ENCODE peak calls at places on chromosomes 5 and 9, in seven cellular contexts. J is effector memory CD4-positive, alpha-beta T cell; V is right cardiac atrium; Y is uterus; W is CD8-positive, alpha-beta memory T cell; B is stomach; Z is heart right ventricle. S is an unnamed sample.

GRCh38 chr5:128920345-128921215 is 44.7 kb upstream of the SLC27A6 start:
- DNase-seq in J (no peak), V (no peak), Y (no peak), B (no peak), Z (no peak), W (no peak), S (no peak)

GRCh38 chr9:120445974-120446373 is 134.0 kb downstream of the CDK5RAP2 start:
- DNase-seq in Z (no peak), J (no peak), V (no peak), B (no peak), W (no peak), Y (no peak), S (no peak)

GRCh38 chr5:111954516-111955337 is 197.7 kb upstream of the NREP start:
- DNase-seq in Y (no peak), W (no peak), Z (no peak), B (no peak), V (no peak), J (no peak), S (no peak)

GRCh38 chr5:145586664-145587307 is 248.4 kb downstream of the PRELID2 start:
- DNase-seq in Y (no peak), V (no peak), B (no peak), W (no peak), Z (no peak), J (no peak), S (no peak)

GRCh38 chr5:173736923-173737412 is 120.5 kb upstream of the BOD1 start:
- DNase-seq in B (peak), Y (no peak), V (no peak), W (no peak), Z (no peak), J (no peak), S (no peak)

GRCh38 chr5:17794201-17794600 is 159.9 kb downstream of the TAF11L14 start:
- DNase-seq in Y (no peak), J (no peak), B (no peak), V (no peak), Z (no peak), W (no peak), S (no peak)

GRCh38 chr9:114238919-114239879 is 83.7 kb upstream of the ORM1 start:
- DNase-seq in Y (no peak), Z (no peak), V (peak), W (no peak), J (no peak), B (no peak), S (no peak)

GRCh38 chr9:8251566-8251965 is 452.0 kb upstream of the DMAC1 start:
- DNase-seq in V (no peak), J (no peak), W (no peak), Y (no peak), B (no peak), Z (no peak), S (no peak)

GRCh38 chr9:92508018-92508417 is 25.7 kb upstream of the ASPN start:
- DNase-seq in Y (peak), W (no peak), B (no peak), J (no peak), Z (no peak), V (no peak), S (no peak)

GRCh38 chr5:107241841-107242240 is 428.9 kb downstream of the EFNA5 start:
- DNase-seq in V (no peak), J (no peak), W (no peak), Y (no peak), B (no peak), Z (no peak), S (no peak)

GRCh38 chr5:107242861-107243579 is 427.7 kb downstream of the EFNA5 start:
- DNase-seq in W (no peak), V (no peak), J (no peak), Z (no peak), Y (no peak), B (no peak), S (no peak)

GRCh38 chr5:107248065-107248695 is 422.6 kb downstream of the EFNA5 start:
- DNase-seq in V (peak), B (peak), W (peak), J (no peak), Z (peak), Y (no peak), S (peak)

GRCh38 chr5:107247427-107247826 is 423.3 kb downstream of the EFNA5 start:
- DNase-seq in B (no peak), W (no peak), Z (no peak), Y (no peak), J (no peak), V (no peak), S (no peak)

DNA sequence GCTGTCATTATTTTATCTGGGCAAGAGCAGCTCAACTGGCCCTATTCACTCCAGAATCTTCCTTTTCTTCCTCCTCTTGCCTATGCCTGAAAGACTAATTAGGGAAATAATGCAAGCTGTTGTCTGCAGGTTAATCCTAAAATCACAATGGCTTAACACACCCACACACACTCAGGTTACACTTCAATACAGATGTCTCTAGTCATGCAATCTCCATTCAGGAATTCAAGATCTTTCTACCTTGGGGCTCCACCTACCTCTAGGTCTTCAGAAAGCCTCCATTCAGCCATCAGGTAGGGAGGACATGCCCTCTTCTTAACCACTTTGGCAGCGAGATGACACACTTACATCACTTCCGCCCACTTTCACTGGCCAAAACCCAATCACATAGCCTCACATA is 428.3 kb downstream of the EFNA5 start:
- DNase-seq in J (no peak), V (no peak), Z (no peak), B (no peak), Y (no peak), W (no peak), S (no peak)
- H3K27ac ChIP-seq in J (no peak), V (no peak), Z (no peak), B (no peak), Y (no peak), W (no peak), S (no peak)

DNA sequence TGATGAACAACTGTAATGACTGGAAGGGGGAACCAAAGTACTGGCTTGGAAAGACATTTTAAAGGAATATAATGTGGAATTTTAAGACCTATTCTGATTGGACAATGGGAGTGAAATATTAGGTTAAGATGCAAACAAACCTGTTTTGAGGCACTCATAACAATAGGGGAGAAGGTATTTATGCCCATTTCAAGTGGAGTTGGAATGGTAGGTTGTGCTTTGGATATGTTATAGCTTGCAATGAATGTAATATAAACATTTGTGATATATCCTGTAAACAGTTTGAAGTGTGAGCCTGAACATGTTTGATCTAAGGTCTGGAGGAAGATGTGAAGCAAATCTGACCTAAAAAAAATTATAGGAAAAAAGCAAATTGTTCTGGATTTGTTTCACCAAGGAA is 129.6 kb upstream of the GRHPR start:
- DNase-seq in J (no peak), Z (no peak), V (no peak), B (no peak), W (no peak), Y (no peak), S (no peak)
- H3K27ac ChIP-seq in J (no peak), Z (no peak), V (no peak), B (no peak), W (no peak), Y (no peak), S (no peak)

DNA sequence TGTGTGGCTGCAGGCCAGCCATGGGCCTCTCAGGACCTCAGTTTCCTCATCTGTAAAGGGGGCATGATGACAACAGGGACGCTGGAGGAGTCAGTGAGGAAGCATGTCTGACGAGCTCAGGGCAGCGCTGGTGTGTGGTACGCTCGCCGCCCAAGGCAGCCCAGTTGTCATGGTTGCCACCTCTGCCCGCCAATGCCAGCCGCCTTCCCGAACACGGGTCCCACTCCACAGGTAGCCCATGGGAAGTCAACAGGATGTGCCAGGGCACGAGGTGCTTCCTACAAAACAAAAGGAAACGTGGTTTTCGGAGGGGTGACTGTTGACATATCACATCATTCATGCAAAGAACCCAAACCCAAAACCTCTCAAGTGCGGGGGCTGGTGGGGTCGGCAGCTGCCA is 58.1 kb downstream of the NEK6 start:
- DNase-seq in Z (no peak), B (no peak), Y (no peak), W (no peak), J (no peak), V (no peak), S (no peak)
- H3K27ac ChIP-seq in Z (no peak), B (no peak), Y (no peak), W (no peak), J (no peak), V (no peak), S (no peak)

DNA sequence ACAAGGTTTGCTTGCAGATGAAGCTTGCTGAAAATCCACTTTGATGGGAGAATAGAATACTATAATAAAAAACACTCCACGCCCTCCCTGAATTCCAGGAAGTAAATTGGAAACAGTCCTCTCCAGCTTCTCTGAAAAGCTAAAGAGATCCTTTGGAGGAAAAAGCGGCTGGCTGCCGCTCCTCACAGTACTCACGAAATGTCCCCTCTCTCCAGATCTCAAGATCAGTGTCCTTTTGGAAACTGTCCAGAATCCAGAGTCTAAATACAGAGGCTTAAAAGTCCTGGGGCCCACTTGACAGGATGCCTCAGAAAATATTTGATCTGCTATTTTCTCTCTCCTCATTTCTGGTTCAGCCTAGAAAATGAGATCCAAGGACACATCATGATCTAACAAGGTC is 7.3 kb downstream of the C1QTNF2 start:
- DNase-seq in B (no peak), Z (no peak), Y (no peak), W (no peak), V (no peak), J (no peak), S (no peak)
- H3K27ac ChIP-seq in B (peak), Z (peak), Y (peak), W (no peak), V (no peak), J (no peak), S (no peak)

S was measured in substantia nigra.